ENCODE peak calls at places on chromosomes 2 and 18, in nine cellular contexts. P is fibroblast of pulmonary artery, L is spleen, R is neural crest cell, S is upper lobe of left lung, E is GM12878, O is hepatocyte, Y is foreskin fibroblast, N is breast epithelium. W is an unnamed sample.

GRCh38 chr18:48887294-48887904 is 63.4 kb downstream of the SMAD7 start:
- DNase-seq in E (no peak), R (no peak), O (no peak), N (no peak), P (no peak), L (peak; percentile 30), S (no peak), Y (no peak), W (peak; percentile 8)

GRCh38 chr18:5770176-5770575 is 125.1 kb downstream of the TMEM200C start:
- DNase-seq in Y (no peak), O (no peak), L (no peak), S (no peak), R (no peak), E (no peak), P (no peak), N (no peak), W (no peak)

GRCh38 chr18:2883137-2883671 is 36.4 kb downstream of the EMILIN2 start:
- DNase-seq in P (no peak), E (no peak), R (no peak), N (no peak), L (peak; percentile 84), Y (no peak), O (no peak), S (peak; percentile 49), W (no peak)

GRCh38 chr2:96142217-96143113 is 2.8 kb downstream of the DUSP2 start:
- DNase-seq in P (no peak), N (no peak), O (no peak), R (no peak), Y (no peak), E (no peak), L (peak; percentile 84), S (no peak), W (peak; percentile 19)

GRCh38 chr2:102442967-102443828 is 20.2 kb downstream of the IL18RAP start:
- DNase-seq in N (no peak), Y (peak; percentile 21), P (peak; percentile 65), E (no peak), R (peak; percentile 13), L (no peak), S (no peak), O (peak; percentile 47), W (no peak)

GRCh38 chr2:219425238-219426067 is 7.3 kb downstream of the DES start:
- DNase-seq in P (no peak), N (no peak), O (no peak), S (no peak), L (no peak), E (no peak), R (no peak), Y (no peak), W (no peak)

GRCh38 chr2:70710276-70710675 is 57.7 kb downstream of the ADD2 start:
- DNase-seq in O (no peak), P (no peak), L (no peak), Y (no peak), S (no peak), E (no peak), R (no peak), N (no peak), W (no peak)

GRCh38 chr2:3518496-3519254 is 656 bp downstream of the ADI1 start:
- DNase-seq in Y (peak; percentile 95), R (peak; percentile 96), N (peak; percentile 93), S (peak; percentile 98), L (peak; percentile 98), O (peak; percentile 99), P (peak; percentile 98), E (peak; percentile 94), W (peak; percentile 99)

GRCh38 chr18:36477776-36478175 is 180.3 kb downstream of the FHOD3 start:
- DNase-seq in N (no peak), S (no peak), L (no peak), P (no peak), O (no peak), E (no peak), R (no peak), Y (no peak), W (no peak)

GRCh38 chr18:12403601-12404506 is 3.9 kb upstream of the PRELID3A start:
- DNase-seq in S (no peak), N (no peak), L (peak; percentile 6), R (no peak), O (peak; percentile 69), Y (peak; percentile 86), E (no peak), P (peak; percentile 90), W (no peak)

GRCh38 chr2:25567406-25567805 is 106.0 kb downstream of the DTNB start:
- DNase-seq in E (peak; percentile 67), S (no peak), Y (peak; percentile 32), O (peak; percentile 54), P (peak; percentile 71), N (no peak), L (no peak), R (no peak), W (no peak)

GRCh38 chr18:40678318-40678717 is 1276.7 kb upstream of the PIK3C3 start:
- DNase-seq in R (no peak), E (no peak), S (no peak), P (no peak), N (no peak), Y (no peak), O (no peak), L (no peak), W (no peak)

GRCh38 chr2:199382091-199382490 is 75.6 kb downstream of the SATB2 start:
- DNase-seq in E (no peak), P (no peak), S (no peak), N (no peak), R (no peak), Y (no peak), L (no peak), O (no peak), W (no peak)

GRCh38 chr2:118249531-118249930 is 161.3 kb downstream of the INSIG2 start:
- DNase-seq in N (no peak), R (no peak), E (peak; percentile 64), S (no peak), O (no peak), P (no peak), L (no peak), Y (peak; percentile 55), W (no peak)

DNA sequence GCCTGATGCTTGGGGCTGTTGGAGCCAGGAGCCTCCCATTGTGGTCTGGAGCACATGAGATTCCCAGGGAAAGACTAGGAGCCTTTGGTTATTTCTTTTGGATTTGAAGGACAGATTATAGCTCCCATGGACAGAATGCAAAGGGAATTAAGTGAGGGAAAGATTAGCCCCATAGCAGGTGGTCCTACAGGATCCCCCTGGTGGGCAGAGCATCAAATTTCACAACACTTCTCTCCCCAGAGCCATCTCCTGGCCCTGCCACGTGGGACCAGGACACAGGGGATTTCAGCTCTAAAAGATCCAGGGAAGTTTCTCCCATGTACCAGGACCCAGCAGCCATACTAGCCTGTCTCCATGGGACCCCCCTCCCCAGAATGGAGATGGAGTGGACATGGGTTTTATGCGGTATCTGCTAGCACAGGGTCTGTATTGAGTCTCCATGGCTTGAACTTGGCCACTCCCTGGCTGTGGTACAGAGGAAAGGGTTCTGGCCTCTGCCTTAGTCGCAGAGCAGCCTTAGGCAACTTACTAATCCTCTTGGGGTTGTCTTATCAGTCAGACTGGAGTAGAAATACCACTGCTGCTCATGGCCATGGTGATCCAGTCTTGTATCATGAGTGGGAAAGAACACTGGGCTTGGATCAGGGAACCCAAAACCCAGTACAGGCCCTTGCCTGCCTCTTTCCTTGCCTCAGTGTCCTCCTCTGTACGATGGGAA is 6.8 kb upstream of the PLB1 start:
- DNase-seq in P (no peak), O (no peak), S (no peak), E (no peak), R (no peak), L (no peak), N (no peak), Y (no peak), W (no peak)
- TF ChIP-seq CTCF in P (no peak), O (no peak), S (no peak), E (no peak), R (no peak), L (no peak), N (no peak), Y (no peak), W (no peak)

GRCh38 chr2:159118115-159118858 is 149.8 kb downstream of the TANC1 start:
- DNase-seq in E (peak; percentile 51), O (peak; percentile 91), R (peak; percentile 93), L (peak; percentile 90), P (peak; percentile 94), S (no peak), Y (peak; percentile 75), N (peak; percentile 73), W (peak; percentile 95)
- TF ChIP-seq CTCF in E (peak; percentile 91), O (peak; percentile 96), R (peak; percentile 96), L (peak; percentile 81), P (peak; percentile 96), S (peak; percentile 90), Y (peak; percentile 94), N (peak; percentile 91), W (peak; percentile 92)

DNA sequence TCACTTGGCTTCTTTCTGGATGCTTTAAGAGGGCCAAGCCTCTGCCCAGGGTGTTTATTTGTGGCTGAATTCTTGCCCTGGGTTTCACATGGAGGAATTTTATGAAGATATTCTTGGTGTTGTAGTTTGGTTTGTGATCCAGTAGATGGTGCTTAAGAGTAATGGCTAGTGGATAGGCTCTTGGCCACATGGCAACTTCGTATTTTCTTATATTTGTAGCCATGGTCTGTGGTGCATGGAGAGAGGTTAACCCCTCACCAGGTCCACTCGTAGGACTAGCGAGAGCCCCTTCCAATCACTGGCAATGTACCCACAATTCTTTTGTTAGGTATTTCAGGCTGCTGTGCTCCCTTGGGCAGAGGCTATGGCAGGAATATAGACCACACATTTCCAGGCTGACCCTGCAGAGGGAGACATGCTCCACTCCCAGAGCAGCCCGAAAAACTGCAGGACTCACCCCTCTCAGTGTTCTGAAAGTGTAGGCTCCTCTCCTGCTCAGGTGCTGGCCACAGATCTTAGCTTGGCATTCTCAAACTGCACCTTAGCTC is 582.1 kb upstream of the SETBP1 start:
- DNase-seq in Y (peak; percentile 18), L (no peak), E (no peak), R (no peak), N (no peak), O (no peak), S (no peak), P (peak; percentile 56), W (no peak)
- TF ChIP-seq CTCF in Y (peak; percentile 43), L (peak; percentile 6), E (peak; percentile 24), R (peak; percentile 40), N (no peak), O (peak; percentile 23), S (no peak), P (peak; percentile 39), W (no peak)

GRCh38 chr18:21747268-21747667 is 6.7 kb downstream of the MIB1 start:
- DNase-seq in R (no peak), Y (no peak), L (no peak), N (no peak), O (no peak), S (no peak), E (no peak), P (no peak), W (no peak)

GRCh38 chr18:21747764-21748693 is 7.4 kb downstream of the MIB1 start:
- DNase-seq in S (no peak), N (no peak), P (no peak), O (no peak), R (no peak), E (no peak), Y (no peak), L (no peak), W (no peak)

GRCh38 chr18:21743166-21743831 is 2.7 kb downstream of the MIB1 start:
- DNase-seq in Y (no peak), L (no peak), E (no peak), S (no peak), P (no peak), R (no peak), N (no peak), O (no peak), W (no peak)

GRCh38 chr18:21742323-21742687 is 1.7 kb downstream of the MIB1 start:
- DNase-seq in N (no peak), E (no peak), S (no peak), O (peak; percentile 15), Y (no peak), L (no peak), R (no peak), P (peak; percentile 11), W (no peak)

GRCh38 chr18:21745234-21745633 is 4.6 kb downstream of the MIB1 start:
- DNase-seq in O (no peak), P (no peak), E (no peak), S (no peak), R (no peak), N (no peak), Y (no peak), L (no peak), W (no peak)
- TF ChIP-seq CTCF in O (no peak), P (no peak), E (peak; percentile 27), S (no peak), R (no peak), N (no peak), Y (no peak), L (no peak), W (no peak)

W was measured in mesothelial cell of epicardium.